ENCODE peak calls at places on chromosomes 11 and 22, in ten cellular contexts. N, C, V, Y, K, O, F, Q, A and P are unnamed samples.

GRCh38 chr11:118099838-118100570 is 13.2 kb upstream of the SMIM35 start:
- ATAC-seq in N (no peak), C (no peak), V (peak), Y (no peak), K (no peak), O (no peak), F (no peak), Q (peak), A (no peak), P (no peak)

GRCh38 chr11:125504580-125504979 is 8.5 kb upstream of the FEZ1 start:
- ATAC-seq in N (no peak), C (no peak), V (no peak), Y (no peak), K (no peak), O (no peak), F (no peak), Q (no peak), A (no peak), P (no peak)

GRCh38 chr11:46102843-46103242 is 18.4 kb downstream of the PHF21A start:
- ATAC-seq in N (no peak), C (no peak), V (no peak), Y (no peak), K (no peak), O (no peak), F (no peak), Q (no peak), A (no peak), P (no peak)

GRCh38 chr22:41856484-41856883 is 23.6 kb downstream of the SREBF2 start:
- ATAC-seq in N (no peak), C (no peak), V (no peak), Y (no peak), K (no peak), O (no peak), F (no peak), Q (no peak), A (no peak), P (no peak)

GRCh38 chr22:37485714-37486223 is 415 bp downstream of the MFNG start:
- ATAC-seq in N (no peak), C (peak), V (no peak), Y (no peak), K (peak), O (peak), F (no peak), Q (peak), A (no peak), P (peak)

GRCh38 chr11:2220173-2220771 is 48.7 kb upstream of the TH start:
- ATAC-seq in N (no peak), C (no peak), V (no peak), Y (no peak), K (peak), O (no peak), F (no peak), Q (no peak), A (no peak), P (no peak)

GRCh38 chr22:28899199-28899853 is 16.0 kb downstream of the ZNRF3 start:
- ATAC-seq in N (no peak), C (peak), V (no peak), Y (no peak), K (peak), O (peak), F (peak), Q (peak), A (no peak), P (peak)

GRCh38 chr11:27239305-27239942 is 123.6 kb downstream of the CCDC34 start:
- ATAC-seq in N (peak), C (no peak), V (peak), Y (no peak), K (no peak), O (no peak), F (no peak), Q (no peak), A (no peak), P (no peak)

GRCh38 chr11:93481696-93482095 is 61.5 kb downstream of the SMCO4 start:
- ATAC-seq in N (no peak), C (no peak), V (peak), Y (no peak), K (no peak), O (peak), F (no peak), Q (no peak), A (no peak), P (no peak)

GRCh38 chr11:111982019-111982464 is 43.2 kb upstream of the DLAT start:
- ATAC-seq in N (no peak), C (peak), V (peak), Y (no peak), K (peak), O (peak), F (peak), Q (peak), A (peak), P (peak)

GRCh38 chr22:46575915-46576555 is 38.6 kb upstream of the CELSR1 start:
- ATAC-seq in N (no peak), C (no peak), V (peak), Y (no peak), K (no peak), O (no peak), F (no peak), Q (no peak), A (peak), P (no peak)

GRCh38 chr11:133911169-133911568 is 45.6 kb downstream of the IGSF9B start:
- ATAC-seq in N (no peak), C (peak), V (no peak), Y (no peak), K (peak), O (peak), F (no peak), Q (peak), A (peak), P (no peak)

GRCh38 chr11:113519989-113520613 is 44.9 kb upstream of the DRD2 start:
- ATAC-seq in N (no peak), C (no peak), V (no peak), Y (no peak), K (no peak), O (no peak), F (no peak), Q (no peak), A (no peak), P (no peak)

GRCh38 chr11:11668293-11668692 is 46.5 kb upstream of the GALNT18 start:
- ATAC-seq in N (no peak), C (no peak), V (no peak), Y (no peak), K (no peak), O (no peak), F (no peak), Q (no peak), A (no peak), P (no peak)

GRCh38 chr22:27984723-27985122 is 65.7 kb upstream of the PITPNB start:
- ATAC-seq in N (no peak), C (no peak), V (no peak), Y (no peak), K (no peak), O (no peak), F (no peak), Q (no peak), A (no peak), P (no peak)

GRCh38 chr11:108025387-108026080 is 16.8 kb downstream of the CUL5 start:
- ATAC-seq in N (no peak), C (peak), V (no peak), Y (no peak), K (peak), O (peak), F (peak), Q (peak), A (no peak), P (peak)

GRCh38 chr22:28920757-28921584 is 37.6 kb downstream of the ZNRF3 start:
- ATAC-seq in N (no peak), C (no peak), V (no peak), Y (no peak), K (no peak), O (peak), F (no peak), Q (no peak), A (no peak), P (no peak)

GRCh38 chr11:128509990-128510389 is 77.4 kb downstream of the ETS1 start:
- ATAC-seq in N (no peak), C (peak), V (no peak), Y (no peak), K (no peak), O (peak), F (peak), Q (peak), A (no peak), P (peak)

GRCh38 chr11:6405039-6405667 is 13.7 kb downstream of the APBB1 start:
- ATAC-seq in N (peak), C (no peak), V (no peak), Y (peak), K (no peak), O (no peak), F (no peak), Q (no peak), A (no peak), P (no peak)

GRCh38 chr11:115084191-115084590 is 405.9 kb downstream of the NXPE2 start:
- ATAC-seq in N (no peak), C (no peak), V (no peak), Y (no peak), K (no peak), O (no peak), F (no peak), Q (no peak), A (no peak), P (no peak)

GRCh38 chr22:33274941-33275443 is 216.8 kb upstream of the SYN3 start:
- ATAC-seq in N (no peak), C (no peak), V (peak), Y (no peak), K (no peak), O (no peak), F (no peak), Q (no peak), A (no peak), P (no peak)

GRCh38 chr11:13594045-13594444 is 74.4 kb upstream of the FAR1 start:
- ATAC-seq in N (no peak), C (no peak), V (no peak), Y (no peak), K (no peak), O (no peak), F (no peak), Q (no peak), A (no peak), P (no peak)

GRCh38 chr11:119580751-119581150 is 148.2 kb downstream of the NECTIN1 start:
- ATAC-seq in N (no peak), C (no peak), V (no peak), Y (no peak), K (no peak), O (no peak), F (no peak), Q (no peak), A (no peak), P (no peak)

GRCh38 chr22:49850959-49851815 is 2.5 kb upstream of the ZBED4 start:
- ATAC-seq in N (no peak), C (no peak), V (no peak), Y (no peak), K (no peak), O (no peak), F (no peak), Q (no peak), A (no peak), P (no peak)

GRCh38 chr22:30192427-30192826 is 54.1 kb downstream of the LIF start:
- ATAC-seq in N (no peak), C (no peak), V (no peak), Y (no peak), K (peak), O (peak), F (no peak), Q (no peak), A (no peak), P (no peak)

GRCh38 chr11:8301622-8302021 is 37.9 kb upstream of the LMO1 start:
- ATAC-seq in N (no peak), C (no peak), V (no peak), Y (no peak), K (no peak), O (no peak), F (no peak), Q (no peak), A (no peak), P (no peak)

GRCh38 chr11:70908223-70908622 is 344.2 kb downstream of the SHANK2 start:
- ATAC-seq in N (no peak), C (no peak), V (no peak), Y (peak), K (no peak), O (no peak), F (no peak), Q (no peak), A (no peak), P (no peak)

GRCh38 chr11:32902089-32902665 is 9.6 kb downstream of the QSER1 start:
- ATAC-seq in N (no peak), C (no peak), V (peak), Y (no peak), K (no peak), O (no peak), F (no peak), Q (no peak), A (no peak), P (no peak)